ENCODE peak calls at places on chromosomes 5 and 9, in seven cellular contexts. C is H1, X is breast epithelium, O is SK-N-SH, J is stomach, L is HepG2, E is GM12878. N is an unnamed sample.

GRCh38 chr5:79225026-79225425 is 10.9 kb upstream of the JMY start:
- DNase-seq in C (no peak), X (no peak), O (no peak), J (no peak), L (no peak), E (no peak), N (peak; percentile 15)

GRCh38 chr5:137989419-137989818 is 43.5 kb downstream of the FAM13B start:
- DNase-seq in C (no peak), X (no peak), O (no peak), J (no peak), L (no peak), E (no peak), N (no peak)

GRCh38 chr5:57034517-57034916 is 82.6 kb upstream of the MIER3 start:
- DNase-seq in C (no peak), X (no peak), O (no peak), J (no peak), L (no peak), E (no peak), N (no peak)

GRCh38 chr5:149737355-149737754 is 7.2 kb downstream of the PPARGC1B start:
- DNase-seq in C (no peak), X (no peak), O (no peak), J (no peak), L (no peak), E (no peak), N (peak; percentile 31)

GRCh38 chr5:176741566-176742211 is 68.7 kb upstream of the UNC5A start:
- DNase-seq in C (peak; percentile 49), X (no peak), O (peak; percentile 52), J (peak; percentile 10), L (no peak), E (no peak), N (peak; percentile 48)

GRCh38 chr5:137834498-137834897 is 33.2 kb upstream of the MYOT start:
- DNase-seq in C (no peak), X (no peak), O (no peak), J (no peak), L (no peak), E (no peak), N (no peak)

GRCh38 chr5:176837707-176838115 is 27.4 kb downstream of the UNC5A start:
- DNase-seq in C (peak; percentile 95), X (peak; percentile 59), O (no peak), J (peak; percentile 82), L (peak; percentile 78), E (no peak), N (peak; percentile 80)

GRCh38 chr5:171207256-171207866 is 101.7 kb upstream of the TLX3 start:
- DNase-seq in C (peak; percentile 47), X (no peak), O (peak; percentile 15), J (no peak), L (peak; percentile 27), E (no peak), N (no peak)

GRCh38 chr5:136332213-136332612 is 33.1 kb downstream of the TRPC7 start:
- DNase-seq in C (no peak), X (no peak), O (no peak), J (no peak), L (no peak), E (no peak), N (no peak)

GRCh38 chr5:146947181-146947941 is 68.8 kb upstream of the PPP2R2B start:
- DNase-seq in C (no peak), X (no peak), O (peak; percentile 21), J (no peak), L (no peak), E (no peak), N (no peak)

GRCh38 chr5:72991394-72991793 is 35.6 kb downstream of the FCHO2 start:
- DNase-seq in C (no peak), X (no peak), O (no peak), J (no peak), L (no peak), E (no peak), N (no peak)

GRCh38 chr9:124353811-124354274 is 61.4 kb downstream of the PSMB7 start:
- DNase-seq in C (no peak), X (no peak), O (no peak), J (no peak), L (no peak), E (no peak), N (peak; percentile 17)

GRCh38 chr9:3478549-3478953 is 47.2 kb downstream of the RFX3 start:
- DNase-seq in C (no peak), X (no peak), O (no peak), J (no peak), L (peak; percentile 9), E (peak; percentile 74), N (no peak)

GRCh38 chr5:45189481-45189880 is 380.7 kb downstream of the MRPS30 start:
- DNase-seq in C (no peak), X (no peak), O (no peak), J (no peak), L (no peak), E (no peak), N (no peak)

GRCh38 chr9:114387678-114388431 is at the start of gene AKNA:
- DNase-seq in C (peak; percentile 71), X (peak; percentile 64), O (no peak), J (peak; percentile 78), L (no peak), E (no peak), N (peak; percentile 92)

DNA sequence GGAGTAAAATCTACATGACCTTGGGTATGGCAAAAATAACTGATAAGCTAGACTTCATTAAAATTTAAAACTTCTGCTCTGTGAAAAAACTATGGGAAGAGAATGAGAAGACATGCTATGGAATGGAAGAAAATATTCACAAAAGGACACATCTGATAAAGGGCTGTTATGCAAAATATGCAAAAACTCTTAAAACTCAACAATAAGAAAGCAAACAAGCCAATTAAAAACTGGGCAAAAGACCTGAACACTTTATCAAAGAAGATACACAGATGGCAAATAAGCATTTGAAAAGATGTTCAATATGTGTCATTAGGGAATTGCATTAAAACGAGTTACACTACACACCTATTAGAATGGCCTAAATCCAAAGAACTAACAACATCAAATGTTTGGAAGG is 439.5 kb downstream of the EFNA5 start:
- DNase-seq in C (no peak), X (no peak), O (no peak), J (no peak), L (no peak), E (no peak), N (no peak)
- TF ChIP-seq CTCF in C (no peak), X (no peak), O (no peak), J (no peak), L (no peak), E (no peak), N (no peak)

DNA sequence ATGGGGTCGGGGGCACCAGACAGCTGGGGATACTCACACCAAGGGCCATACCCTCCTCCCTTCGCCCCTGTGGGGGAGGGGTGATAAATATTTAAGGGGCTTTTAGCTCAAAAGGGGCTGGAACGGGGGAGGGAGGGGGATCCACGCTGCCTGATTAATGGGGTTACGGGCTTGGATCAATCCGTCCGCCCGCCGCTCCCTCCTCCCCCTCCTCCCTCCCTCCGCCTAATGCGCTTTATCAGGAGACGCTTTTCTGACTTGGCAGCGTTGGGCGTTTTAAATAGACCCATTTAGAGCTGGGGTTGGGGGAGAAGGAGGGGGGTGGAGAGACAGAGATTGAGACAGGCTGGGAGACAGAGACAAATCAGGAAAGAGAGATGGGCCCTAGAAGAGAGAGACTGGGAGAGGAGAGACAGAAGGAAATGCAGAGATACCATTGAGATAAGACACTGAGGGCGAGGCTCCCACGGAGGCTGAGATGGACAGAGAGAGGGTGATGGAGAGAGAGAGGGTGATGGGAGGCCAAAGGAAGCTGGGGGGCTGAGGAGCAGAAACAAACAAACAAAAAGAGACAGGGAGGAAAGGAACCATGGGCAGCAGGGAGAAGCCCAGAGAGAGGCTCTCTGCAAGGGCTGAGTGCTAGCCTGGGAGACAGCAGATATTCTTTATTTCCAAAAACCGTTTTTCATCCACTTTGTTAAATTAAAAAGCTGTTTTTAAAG is 10.3 kb downstream of the CNTFR start:
- DNase-seq in C (no peak), X (no peak), O (peak; percentile 77), J (no peak), L (no peak), E (no peak), N (no peak)
- H3K4me1 ChIP-seq in C (peaks cover 41% of the 10 kb centered on the region), X (no peaks in the 10 kb centered on the region), O (peaks cover 86% of the 10 kb centered on the region), J (peaks cover 20% of the 10 kb centered on the region), L (no peaks in the 10 kb centered on the region), E (no peaks in the 10 kb centered on the region), N (peaks cover 19% of the 10 kb centered on the region)

DNA sequence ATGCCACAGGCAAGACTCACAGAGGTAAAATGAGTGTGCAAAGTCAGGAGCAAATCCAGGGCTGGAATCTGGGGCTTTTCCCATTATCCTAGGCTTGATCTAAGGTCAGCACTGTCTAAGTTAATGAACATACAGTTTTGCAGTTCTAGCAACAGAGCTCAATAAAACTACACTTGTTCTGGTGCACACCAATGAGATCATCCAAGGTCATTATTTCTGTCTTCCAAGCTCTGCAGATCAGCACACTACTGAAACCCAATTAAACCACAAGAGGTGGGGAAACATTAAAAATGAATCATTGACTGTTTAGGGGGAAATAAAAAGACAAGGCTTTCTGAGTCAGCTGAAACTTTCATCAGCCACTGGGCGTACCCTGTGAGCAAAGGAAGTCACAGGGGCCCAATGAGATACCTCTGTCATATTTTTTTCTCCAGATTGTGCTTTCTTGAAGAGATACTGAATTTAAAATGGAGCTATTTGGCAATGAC is 662.2 kb upstream of the ZNF608 start:
- DNase-seq in C (no peak), X (no peak), O (no peak), J (no peak), L (no peak), E (no peak), N (no peak)
- TF ChIP-seq POLR2AphosphoS5 in C (no peak), X (no peak), O (peak; percentile 62), J (no peak), L (no peak), E (no peak), N (no peak)

DNA sequence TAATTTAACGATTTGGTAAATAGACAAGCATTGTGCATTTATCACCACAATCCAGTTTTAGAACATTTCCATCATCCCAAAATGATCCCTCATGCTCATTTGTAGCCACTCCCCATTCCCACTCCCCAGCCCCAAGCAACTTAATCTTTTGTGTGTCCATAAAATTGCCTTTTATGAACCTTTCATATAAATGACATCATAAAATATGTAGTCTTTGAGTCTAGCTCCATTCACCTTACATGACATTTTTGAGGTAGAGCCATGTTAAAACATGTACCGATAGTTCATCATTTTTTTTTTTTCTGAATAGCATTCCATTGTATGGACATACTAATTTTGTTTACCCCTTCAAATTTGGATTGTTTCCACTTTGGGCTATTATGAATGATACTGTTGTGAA is 70.5 kb downstream of the C9orf85 start:
- DNase-seq in C (no peak), X (no peak), O (no peak), J (no peak), L (no peak), E (no peak), N (no peak)
- TF ChIP-seq CTCF in C (no peak), X (no peak), O (no peak), J (no peak), L (no peak), E (no peak), N (no peak)

GRCh38 chr5:6734243-6734695 is 21.0 kb downstream of the TENT4A start:
- DNase-seq in C (no peak), X (no peak), O (no peak), J (no peak), L (no peak), E (no peak), N (no peak)
- H3K4me1 ChIP-seq in C (peaks cover 9% of the 10 kb centered on the region), X (peaks cover 9% of the 10 kb centered on the region), O (peaks cover 37% of the 10 kb centered on the region), J (peaks cover 39% of the 10 kb centered on the region), L (peaks cover 41% of the 10 kb centered on the region), E (peaks cover 78% of the 10 kb centered on the region), N (peaks cover 51% of the 10 kb centered on the region)

N was measured in suprapubic skin.